ENCODE peak calls at places on chromosome 6, in five cellular contexts. One of them, this sample, is unnamed.

GRCh38 chr6:100479180-100480035 is 14.7 kb upstream of the SIM1 start:
- DNase-seq in brain microvascular endothelial cell: no peak
- DNase-seq in CD8-positive, alpha-beta T cell: no peak
- DNase-seq in H9: no peak
- DNase-seq in CD8-positive, alpha-beta memory T cell: no peak
- DNase-seq in this sample: no peak

GRCh38 chr6:18387061-18387721 is at the start of gene RNF144B:
- DNase-seq in brain microvascular endothelial cell: peak
- DNase-seq in CD8-positive, alpha-beta T cell: peak
- DNase-seq in H9: peak
- DNase-seq in CD8-positive, alpha-beta memory T cell: peak
- DNase-seq in this sample: peak

GRCh38 chr6:1965596-1966224 is 279.7 kb downstream of the GMDS start:
- DNase-seq in brain microvascular endothelial cell: no peak
- DNase-seq in CD8-positive, alpha-beta T cell: no peak
- DNase-seq in H9: no peak
- DNase-seq in CD8-positive, alpha-beta memory T cell: no peak
- DNase-seq in this sample: no peak

GRCh38 chr6:9612489-9612888 is 802.4 kb downstream of the TFAP2A start:
- DNase-seq in brain microvascular endothelial cell: peak
- DNase-seq in CD8-positive, alpha-beta T cell: no peak
- DNase-seq in H9: no peak
- DNase-seq in CD8-positive, alpha-beta memory T cell: no peak
- DNase-seq in this sample: no peak

GRCh38 chr6:158554611-158555361 is 5.1 kb upstream of the TMEM181 start:
- DNase-seq in brain microvascular endothelial cell: no peak
- DNase-seq in CD8-positive, alpha-beta T cell: no peak
- DNase-seq in H9: no peak
- DNase-seq in CD8-positive, alpha-beta memory T cell: no peak
- DNase-seq in this sample: no peak

GRCh38 chr6:81727876-81728517 is 24.5 kb downstream of the TENT5A start:
- DNase-seq in brain microvascular endothelial cell: no peak
- DNase-seq in CD8-positive, alpha-beta T cell: no peak
- DNase-seq in H9: no peak
- DNase-seq in CD8-positive, alpha-beta memory T cell: no peak
- DNase-seq in this sample: no peak

GRCh38 chr6:1745814-1746213 is 136.1 kb downstream of the FOXC1 start:
- DNase-seq in brain microvascular endothelial cell: no peak
- DNase-seq in CD8-positive, alpha-beta T cell: no peak
- DNase-seq in H9: no peak
- DNase-seq in CD8-positive, alpha-beta memory T cell: no peak
- DNase-seq in this sample: no peak

GRCh38 chr6:131949615-131949908 is 1.6 kb downstream of the CCN2 start:
- DNase-seq in brain microvascular endothelial cell: no peak
- DNase-seq in CD8-positive, alpha-beta T cell: no peak
- DNase-seq in H9: no peak
- DNase-seq in CD8-positive, alpha-beta memory T cell: no peak
- DNase-seq in this sample: no peak

GRCh38 chr6:34225551-34225950 is 11.1 kb upstream of the HMGA1 start:
- DNase-seq in brain microvascular endothelial cell: no peak
- DNase-seq in CD8-positive, alpha-beta T cell: no peak
- DNase-seq in H9: no peak
- DNase-seq in CD8-positive, alpha-beta memory T cell: no peak
- DNase-seq in this sample: no peak

GRCh38 chr6:89260832-89261231 is 43.7 kb upstream of the GABRR1 start:
- DNase-seq in brain microvascular endothelial cell: no peak
- DNase-seq in CD8-positive, alpha-beta T cell: no peak
- DNase-seq in H9: no peak
- DNase-seq in CD8-positive, alpha-beta memory T cell: no peak
- DNase-seq in this sample: no peak

GRCh38 chr6:5287205-5287965 is 26.1 kb downstream of the FARS2 start:
- DNase-seq in brain microvascular endothelial cell: peak
- DNase-seq in CD8-positive, alpha-beta T cell: no peak
- DNase-seq in H9: no peak
- DNase-seq in CD8-positive, alpha-beta memory T cell: no peak
- DNase-seq in this sample: no peak

GRCh38 chr6:102114402-102114801 is 720.9 kb downstream of the GRIK2 start:
- DNase-seq in brain microvascular endothelial cell: no peak
- DNase-seq in CD8-positive, alpha-beta T cell: no peak
- DNase-seq in H9: peak
- DNase-seq in CD8-positive, alpha-beta memory T cell: no peak
- DNase-seq in this sample: no peak

GRCh38 chr6:43916091-43916923 is 146.3 kb downstream of the VEGFA start:
- DNase-seq in brain microvascular endothelial cell: no peak
- DNase-seq in CD8-positive, alpha-beta T cell: no peak
- DNase-seq in H9: no peak
- DNase-seq in CD8-positive, alpha-beta memory T cell: no peak
- DNase-seq in this sample: no peak

GRCh38 chr6:158073776-158074175 is 92.1 kb downstream of the SYNJ2 start:
- DNase-seq in brain microvascular endothelial cell: no peak
- DNase-seq in CD8-positive, alpha-beta T cell: no peak
- DNase-seq in H9: no peak
- DNase-seq in CD8-positive, alpha-beta memory T cell: no peak
- DNase-seq in this sample: no peak

GRCh38 chr6:56540232-56540631 is 102.5 kb downstream of the DST start:
- DNase-seq in brain microvascular endothelial cell: no peak
- DNase-seq in CD8-positive, alpha-beta T cell: no peak
- DNase-seq in H9: no peak
- DNase-seq in CD8-positive, alpha-beta memory T cell: no peak
- DNase-seq in this sample: no peak

GRCh38 chr6:83853968-83854501 is 875 bp downstream of the RIPPLY2 start:
- DNase-seq in brain microvascular endothelial cell: no peak
- DNase-seq in CD8-positive, alpha-beta T cell: no peak
- DNase-seq in H9: peak
- DNase-seq in CD8-positive, alpha-beta memory T cell: no peak
- DNase-seq in this sample: no peak

GRCh38 chr6:166257911-166258318 is 50.3 kb downstream of the PRR18 start:
- DNase-seq in brain microvascular endothelial cell: no peak
- DNase-seq in CD8-positive, alpha-beta T cell: peak
- DNase-seq in H9: no peak
- DNase-seq in CD8-positive, alpha-beta memory T cell: no peak
- DNase-seq in this sample: no peak

GRCh38 chr6:76435174-76435573 is 362.7 kb upstream of the IMPG1 start:
- DNase-seq in brain microvascular endothelial cell: peak
- DNase-seq in CD8-positive, alpha-beta T cell: no peak
- DNase-seq in H9: no peak
- DNase-seq in CD8-positive, alpha-beta memory T cell: no peak
- DNase-seq in this sample: no peak

GRCh38 chr6:96878101-96878500 is 19.6 kb downstream of the NDUFAF4 start:
- DNase-seq in brain microvascular endothelial cell: no peak
- DNase-seq in CD8-positive, alpha-beta T cell: no peak
- DNase-seq in H9: no peak
- DNase-seq in CD8-positive, alpha-beta memory T cell: no peak
- DNase-seq in this sample: no peak

GRCh38 chr6:121335111-121336008 is 1.1 kb upstream of the TBC1D32 start:
- DNase-seq in brain microvascular endothelial cell: no peak
- DNase-seq in CD8-positive, alpha-beta T cell: no peak
- DNase-seq in H9: no peak
- DNase-seq in CD8-positive, alpha-beta memory T cell: no peak
- DNase-seq in this sample: no peak

GRCh38 chr6:133804263-133804662 is 84.7 kb upstream of the TCF21 start:
- DNase-seq in brain microvascular endothelial cell: peak
- DNase-seq in CD8-positive, alpha-beta T cell: no peak
- DNase-seq in H9: no peak
- DNase-seq in CD8-positive, alpha-beta memory T cell: no peak
- DNase-seq in this sample: no peak

GRCh38 chr6:39430968-39431523 is 108.5 kb upstream of the KCNK16 start:
- DNase-seq in brain microvascular endothelial cell: no peak
- DNase-seq in CD8-positive, alpha-beta T cell: no peak
- DNase-seq in H9: peak
- DNase-seq in CD8-positive, alpha-beta memory T cell: no peak
- DNase-seq in this sample: no peak

GRCh38 chr6:79421001-79421411 is 116.2 kb downstream of the LCA5 start:
- DNase-seq in brain microvascular endothelial cell: peak
- DNase-seq in CD8-positive, alpha-beta T cell: no peak
- DNase-seq in H9: no peak
- DNase-seq in CD8-positive, alpha-beta memory T cell: no peak
- DNase-seq in this sample: no peak

GRCh38 chr6:148272084-148272483 is 70.6 kb upstream of the SASH1 start:
- DNase-seq in brain microvascular endothelial cell: peak
- DNase-seq in CD8-positive, alpha-beta T cell: no peak
- DNase-seq in H9: no peak
- DNase-seq in CD8-positive, alpha-beta memory T cell: no peak
- DNase-seq in this sample: no peak

GRCh38 chr6:55174211-55175013 is at the start of gene HCRTR2:
- DNase-seq in brain microvascular endothelial cell: no peak
- DNase-seq in CD8-positive, alpha-beta T cell: no peak
- DNase-seq in H9: peak
- DNase-seq in CD8-positive, alpha-beta memory T cell: no peak
- DNase-seq in this sample: no peak

GRCh38 chr6:41462980-41463930 is 82.9 kb upstream of the FOXP4 start:
- DNase-seq in brain microvascular endothelial cell: peak
- DNase-seq in CD8-positive, alpha-beta T cell: no peak
- DNase-seq in H9: no peak
- DNase-seq in CD8-positive, alpha-beta memory T cell: no peak
- DNase-seq in this sample: no peak

GRCh38 chr6:133754298-133754697 is 134.6 kb upstream of the TCF21 start:
- DNase-seq in brain microvascular endothelial cell: no peak
- DNase-seq in CD8-positive, alpha-beta T cell: no peak
- DNase-seq in H9: no peak
- DNase-seq in CD8-positive, alpha-beta memory T cell: no peak
- DNase-seq in this sample: no peak

GRCh38 chr6:52303178-52303577 is 18.6 kb upstream of the MCM3 start:
- DNase-seq in brain microvascular endothelial cell: no peak
- DNase-seq in CD8-positive, alpha-beta T cell: no peak
- DNase-seq in H9: no peak
- DNase-seq in CD8-positive, alpha-beta memory T cell: no peak
- DNase-seq in this sample: no peak

GRCh38 chr6:167056370-167056769 is 57.2 kb downstream of the CEP43 start:
- DNase-seq in brain microvascular endothelial cell: peak
- DNase-seq in CD8-positive, alpha-beta T cell: no peak
- DNase-seq in H9: no peak
- DNase-seq in CD8-positive, alpha-beta memory T cell: no peak
- DNase-seq in this sample: no peak

GRCh38 chr6:160173806-160174205 is 52.2 kb downstream of the SLC22A1 start:
- DNase-seq in brain microvascular endothelial cell: no peak
- DNase-seq in CD8-positive, alpha-beta T cell: no peak
- DNase-seq in H9: no peak
- DNase-seq in CD8-positive, alpha-beta memory T cell: no peak
- DNase-seq in this sample: no peak

GRCh38 chr6:138640028-138640427 is 133.5 kb upstream of the CCDC28A start:
- DNase-seq in brain microvascular endothelial cell: no peak
- DNase-seq in CD8-positive, alpha-beta T cell: no peak
- DNase-seq in H9: no peak
- DNase-seq in CD8-positive, alpha-beta memory T cell: no peak
- DNase-seq in this sample: no peak

GRCh38 chr6:138643210-138643609 is 130.4 kb upstream of the CCDC28A start:
- DNase-seq in brain microvascular endothelial cell: no peak
- DNase-seq in CD8-positive, alpha-beta T cell: no peak
- DNase-seq in H9: no peak
- DNase-seq in CD8-positive, alpha-beta memory T cell: no peak
- DNase-seq in this sample: no peak

GRCh38 chr6:138637822-138638221 is 135.7 kb upstream of the CCDC28A start:
- DNase-seq in brain microvascular endothelial cell: no peak
- DNase-seq in CD8-positive, alpha-beta T cell: no peak
- DNase-seq in H9: no peak
- DNase-seq in CD8-positive, alpha-beta memory T cell: no peak
- DNase-seq in this sample: no peak

DNA sequence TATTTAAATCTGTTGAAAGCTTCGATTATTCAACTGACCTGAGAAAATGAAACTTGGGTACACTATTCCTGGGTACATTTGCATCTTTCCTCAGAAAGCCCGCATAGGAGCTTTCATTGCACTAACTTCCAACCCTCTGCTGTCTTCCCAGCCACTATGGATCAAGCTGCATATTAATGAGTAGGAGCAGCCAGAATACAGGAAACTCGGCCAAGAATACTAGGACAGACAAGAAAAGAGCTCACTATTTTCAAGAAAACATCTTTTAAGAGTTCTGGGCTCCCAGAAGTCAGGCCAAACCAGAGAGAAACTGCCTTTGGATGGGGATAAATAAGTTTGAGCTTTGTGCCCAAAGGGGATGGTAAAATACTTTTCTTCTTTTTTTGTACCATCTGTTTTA is 134.9 kb upstream of the CCDC28A start:
- DNase-seq in brain microvascular endothelial cell: no peak
- DNase-seq in CD8-positive, alpha-beta T cell: no peak
- DNase-seq in H9: no peak
- DNase-seq in CD8-positive, alpha-beta memory T cell: no peak
- DNase-seq in this sample: no peak
- H3K27ac ChIP-seq in brain microvascular endothelial cell: no peak
- H3K27ac ChIP-seq in CD8-positive, alpha-beta T cell: no peak
- H3K27ac ChIP-seq in H9: no peak
- H3K27ac ChIP-seq in CD8-positive, alpha-beta memory T cell: no peak
- H3K27ac ChIP-seq in this sample: no peak

GRCh38 chr6:105511639-105512038 is 108.8 kb upstream of the PREP start:
- DNase-seq in brain microvascular endothelial cell: no peak
- DNase-seq in CD8-positive, alpha-beta T cell: no peak
- DNase-seq in H9: no peak
- DNase-seq in CD8-positive, alpha-beta memory T cell: no peak
- DNase-seq in this sample: no peak
- H3K27ac ChIP-seq in brain microvascular endothelial cell: no peak
- H3K27ac ChIP-seq in CD8-positive, alpha-beta T cell: no peak
- H3K27ac ChIP-seq in H9: no peak
- H3K27ac ChIP-seq in CD8-positive, alpha-beta memory T cell: no peak
- H3K27ac ChIP-seq in this sample: no peak

GRCh38 chr6:45952546-45952945 is 63.1 kb downstream of the CLIC5 start:
- DNase-seq in brain microvascular endothelial cell: no peak
- DNase-seq in CD8-positive, alpha-beta T cell: no peak
- DNase-seq in H9: no peak
- DNase-seq in CD8-positive, alpha-beta memory T cell: no peak
- DNase-seq in this sample: no peak

GRCh38 chr6:45956176-45956575 is 59.5 kb downstream of the CLIC5 start:
- DNase-seq in brain microvascular endothelial cell: no peak
- DNase-seq in CD8-positive, alpha-beta T cell: no peak
- DNase-seq in H9: no peak
- DNase-seq in CD8-positive, alpha-beta memory T cell: no peak
- DNase-seq in this sample: no peak

GRCh38 chr6:45959534-45960195 is 56.0 kb downstream of the CLIC5 start:
- DNase-seq in brain microvascular endothelial cell: no peak
- DNase-seq in CD8-positive, alpha-beta T cell: no peak
- DNase-seq in H9: no peak
- DNase-seq in CD8-positive, alpha-beta memory T cell: no peak
- DNase-seq in this sample: peak

GRCh38 chr6:45955597-45955996 is 60.1 kb downstream of the CLIC5 start:
- DNase-seq in brain microvascular endothelial cell: no peak
- DNase-seq in CD8-positive, alpha-beta T cell: no peak
- DNase-seq in H9: no peak
- DNase-seq in CD8-positive, alpha-beta memory T cell: no peak
- DNase-seq in this sample: no peak

GRCh38 chr6:45956663-45957062 is 59.0 kb downstream of the CLIC5 start:
- DNase-seq in brain microvascular endothelial cell: no peak
- DNase-seq in CD8-positive, alpha-beta T cell: no peak
- DNase-seq in H9: no peak
- DNase-seq in CD8-positive, alpha-beta memory T cell: no peak
- DNase-seq in this sample: no peak
- H3K27ac ChIP-seq in brain microvascular endothelial cell: no peak
- H3K27ac ChIP-seq in CD8-positive, alpha-beta T cell: no peak
- H3K27ac ChIP-seq in H9: no peak
- H3K27ac ChIP-seq in CD8-positive, alpha-beta memory T cell: no peak
- H3K27ac ChIP-seq in this sample: no peak

DNA sequence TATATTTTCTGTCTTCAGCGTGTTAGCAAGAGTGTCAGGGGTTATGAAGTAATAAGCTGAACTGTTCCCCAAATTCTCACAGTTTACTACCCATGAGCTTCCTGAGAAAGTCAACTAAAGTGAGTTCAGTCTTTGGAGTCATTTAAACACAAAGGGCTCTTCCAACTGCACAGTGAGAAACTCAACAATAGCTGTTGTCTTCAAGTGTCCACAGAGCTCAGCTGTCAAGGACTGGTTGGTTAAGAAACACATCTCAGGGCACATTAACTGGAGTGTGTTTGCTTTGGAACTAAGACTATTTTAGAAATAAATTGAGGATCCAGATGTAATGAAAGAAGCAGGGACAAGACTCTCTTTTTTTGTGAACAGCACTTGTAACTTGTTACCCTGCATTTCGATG is 241.4 kb upstream of the SOX4 start:
- DNase-seq in brain microvascular endothelial cell: no peak
- DNase-seq in CD8-positive, alpha-beta T cell: no peak
- DNase-seq in H9: no peak
- DNase-seq in CD8-positive, alpha-beta memory T cell: no peak
- DNase-seq in this sample: no peak
- H3K27ac ChIP-seq in brain microvascular endothelial cell: no peak
- H3K27ac ChIP-seq in CD8-positive, alpha-beta T cell: no peak
- H3K27ac ChIP-seq in H9: no peak
- H3K27ac ChIP-seq in CD8-positive, alpha-beta memory T cell: no peak
- H3K27ac ChIP-seq in this sample: no peak